ENCODE peak calls at places on chromosomes 2 and 18, in five cellular contexts. One of them, this sample, is unnamed.

GRCh38 chr2:27258051-27258450 is 4.8 kb downstream of the SLC30A3 start:
- DNase-seq in fibroblast of pulmonary artery: no peak
- DNase-seq in kidney epithelial cell: no peak
- DNase-seq in progenitor cell of endocrine pancreas: no peak
- DNase-seq in H9: no peak
- DNase-seq in this sample: no peak

GRCh38 chr18:493974-494601 is 6.4 kb downstream of the COLEC12 start:
- DNase-seq in kidney epithelial cell: no peak
- DNase-seq in H9: no peak
- DNase-seq in fibroblast of pulmonary artery: no peak
- DNase-seq in progenitor cell of endocrine pancreas: no peak
- DNase-seq in this sample: no peak

GRCh38 chr2:37583867-37584266 is 87.6 kb downstream of the CDC42EP3 start:
- DNase-seq in fibroblast of pulmonary artery: peak
- DNase-seq in H9: no peak
- DNase-seq in kidney epithelial cell: no peak
- DNase-seq in progenitor cell of endocrine pancreas: no peak
- DNase-seq in this sample: no peak

GRCh38 chr2:1675633-1676032 is 68.7 kb downstream of the PXDN start:
- DNase-seq in H9: no peak
- DNase-seq in fibroblast of pulmonary artery: peak
- DNase-seq in progenitor cell of endocrine pancreas: no peak
- DNase-seq in kidney epithelial cell: no peak
- DNase-seq in this sample: peak

GRCh38 chr2:240839152-240840143 is 19.4 kb upstream of the KIF1A start:
- DNase-seq in H9: no peak
- DNase-seq in progenitor cell of endocrine pancreas: no peak
- DNase-seq in kidney epithelial cell: no peak
- DNase-seq in fibroblast of pulmonary artery: no peak
- DNase-seq in this sample: no peak

GRCh38 chr2:240912878-240913809 is 7.0 kb downstream of the CROCC2 start:
- DNase-seq in progenitor cell of endocrine pancreas: no peak
- DNase-seq in kidney epithelial cell: no peak
- DNase-seq in H9: no peak
- DNase-seq in fibroblast of pulmonary artery: peak
- DNase-seq in this sample: no peak

GRCh38 chr2:150122871-150123588 is 364.4 kb downstream of the RND3 start:
- DNase-seq in H9: no peak
- DNase-seq in progenitor cell of endocrine pancreas: no peak
- DNase-seq in fibroblast of pulmonary artery: no peak
- DNase-seq in kidney epithelial cell: no peak
- DNase-seq in this sample: no peak

GRCh38 chr2:168316073-168316440 is 68.7 kb upstream of the STK39 start:
- DNase-seq in H9: no peak
- DNase-seq in kidney epithelial cell: no peak
- DNase-seq in fibroblast of pulmonary artery: peak
- DNase-seq in progenitor cell of endocrine pancreas: no peak
- DNase-seq in this sample: no peak

GRCh38 chr2:157940024-157940423 is 63.9 kb upstream of the ACVR1 start:
- DNase-seq in progenitor cell of endocrine pancreas: no peak
- DNase-seq in kidney epithelial cell: no peak
- DNase-seq in H9: no peak
- DNase-seq in fibroblast of pulmonary artery: no peak
- DNase-seq in this sample: no peak

GRCh38 chr2:18976112-18976961 is 382.1 kb downstream of the OSR1 start:
- DNase-seq in fibroblast of pulmonary artery: peak
- DNase-seq in progenitor cell of endocrine pancreas: no peak
- DNase-seq in H9: no peak
- DNase-seq in kidney epithelial cell: no peak
- DNase-seq in this sample: no peak

GRCh38 chr2:109297566-109298205 is 168.7 kb downstream of the SH3RF3 start:
- DNase-seq in progenitor cell of endocrine pancreas: no peak
- DNase-seq in fibroblast of pulmonary artery: no peak
- DNase-seq in H9: no peak
- DNase-seq in kidney epithelial cell: no peak
- DNase-seq in this sample: no peak

GRCh38 chr2:20094142-20094792 is 42.8 kb upstream of the LAPTM4A start:
- DNase-seq in H9: no peak
- DNase-seq in fibroblast of pulmonary artery: no peak
- DNase-seq in progenitor cell of endocrine pancreas: no peak
- DNase-seq in kidney epithelial cell: no peak
- DNase-seq in this sample: no peak

GRCh38 chr2:100290718-100291151 is 31.6 kb downstream of the LONRF2 start:
- DNase-seq in fibroblast of pulmonary artery: no peak
- DNase-seq in progenitor cell of endocrine pancreas: no peak
- DNase-seq in kidney epithelial cell: no peak
- DNase-seq in H9: no peak
- DNase-seq in this sample: no peak

GRCh38 chr2:234973008-234973407 is 21.2 kb downstream of the SH3BP4 start:
- DNase-seq in progenitor cell of endocrine pancreas: no peak
- DNase-seq in kidney epithelial cell: no peak
- DNase-seq in H9: no peak
- DNase-seq in fibroblast of pulmonary artery: no peak
- DNase-seq in this sample: no peak

GRCh38 chr2:132670104-132670960 is at the start of gene LYPD1:
- DNase-seq in kidney epithelial cell: no peak
- DNase-seq in H9: peak
- DNase-seq in fibroblast of pulmonary artery: no peak
- DNase-seq in progenitor cell of endocrine pancreas: peak
- DNase-seq in this sample: peak

GRCh38 chr2:48088994-48089393 is 182.7 kb upstream of the FBXO11 start:
- DNase-seq in kidney epithelial cell: no peak
- DNase-seq in progenitor cell of endocrine pancreas: no peak
- DNase-seq in H9: no peak
- DNase-seq in fibroblast of pulmonary artery: no peak
- DNase-seq in this sample: no peak

GRCh38 chr2:62297642-62298010 is 101.7 kb downstream of the B3GNT2 start:
- DNase-seq in progenitor cell of endocrine pancreas: no peak
- DNase-seq in H9: peak
- DNase-seq in kidney epithelial cell: no peak
- DNase-seq in fibroblast of pulmonary artery: peak
- DNase-seq in this sample: no peak
- TF ChIP-seq CTCF in progenitor cell of endocrine pancreas: peak
- TF ChIP-seq CTCF in H9: peak
- TF ChIP-seq CTCF in kidney epithelial cell: peak
- TF ChIP-seq CTCF in fibroblast of pulmonary artery: peak
- TF ChIP-seq CTCF in this sample: peak

DNA sequence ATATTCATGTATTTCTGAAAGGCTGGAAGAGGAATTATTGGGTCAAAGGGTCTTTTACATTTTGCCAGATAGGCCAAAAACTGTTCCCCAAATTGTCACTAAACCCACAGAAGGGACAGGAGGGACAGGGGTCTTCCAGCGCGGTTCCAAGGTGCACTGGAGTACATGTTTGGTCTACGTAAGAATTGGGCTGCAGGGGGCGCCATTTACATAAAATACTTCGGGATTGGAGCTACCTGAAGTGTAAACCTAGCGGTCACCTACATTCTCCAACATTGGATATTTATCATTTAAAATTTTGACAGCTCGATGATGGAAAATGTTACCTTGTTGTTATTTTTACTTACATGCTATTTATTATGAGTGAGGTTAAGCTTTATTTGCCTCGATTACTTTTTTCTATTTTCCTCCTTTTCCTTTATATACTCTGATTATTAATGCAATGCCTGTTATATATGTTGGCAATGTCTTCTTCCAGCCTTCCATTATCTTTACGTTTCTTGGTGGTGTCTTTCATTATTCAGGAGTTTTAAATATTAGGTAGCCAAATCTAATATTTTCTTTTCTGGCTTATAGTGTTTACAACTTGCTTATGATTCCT is 43.0 kb upstream of the RAB6C start:
- DNase-seq in progenitor cell of endocrine pancreas: peak
- DNase-seq in H9: peak
- DNase-seq in kidney epithelial cell: no peak
- DNase-seq in fibroblast of pulmonary artery: no peak
- DNase-seq in this sample: no peak
- TF ChIP-seq CTCF in progenitor cell of endocrine pancreas: peak
- TF ChIP-seq CTCF in H9: peak
- TF ChIP-seq CTCF in kidney epithelial cell: no peak
- TF ChIP-seq CTCF in fibroblast of pulmonary artery: no peak
- TF ChIP-seq CTCF in this sample: no peak

DNA sequence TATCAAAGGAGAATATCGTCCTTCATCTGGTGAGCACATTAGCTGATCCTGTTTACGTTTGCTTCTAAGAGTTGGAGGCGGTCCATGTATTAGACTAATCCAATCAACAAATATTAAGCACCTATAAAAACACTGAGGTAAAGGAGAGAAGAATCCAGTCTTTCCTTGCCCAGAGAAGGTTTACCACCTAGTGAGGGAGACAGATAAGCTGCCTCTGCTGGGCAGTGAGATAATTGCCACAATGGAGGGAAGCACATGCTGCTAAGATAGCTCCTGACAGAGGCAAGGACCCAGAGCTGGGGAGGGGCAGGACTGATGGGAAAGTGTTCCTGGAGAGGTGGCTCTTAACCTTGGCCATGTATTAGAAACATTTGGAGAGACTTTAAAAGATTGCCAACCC is 36.7 kb upstream of the ST8SIA5 start:
- DNase-seq in kidney epithelial cell: no peak
- DNase-seq in progenitor cell of endocrine pancreas: no peak
- DNase-seq in H9: peak
- DNase-seq in fibroblast of pulmonary artery: no peak
- DNase-seq in this sample: no peak
- TF ChIP-seq CTCF in kidney epithelial cell: no peak
- TF ChIP-seq CTCF in progenitor cell of endocrine pancreas: peak
- TF ChIP-seq CTCF in H9: peak
- TF ChIP-seq CTCF in fibroblast of pulmonary artery: peak
- TF ChIP-seq CTCF in this sample: no peak

DNA sequence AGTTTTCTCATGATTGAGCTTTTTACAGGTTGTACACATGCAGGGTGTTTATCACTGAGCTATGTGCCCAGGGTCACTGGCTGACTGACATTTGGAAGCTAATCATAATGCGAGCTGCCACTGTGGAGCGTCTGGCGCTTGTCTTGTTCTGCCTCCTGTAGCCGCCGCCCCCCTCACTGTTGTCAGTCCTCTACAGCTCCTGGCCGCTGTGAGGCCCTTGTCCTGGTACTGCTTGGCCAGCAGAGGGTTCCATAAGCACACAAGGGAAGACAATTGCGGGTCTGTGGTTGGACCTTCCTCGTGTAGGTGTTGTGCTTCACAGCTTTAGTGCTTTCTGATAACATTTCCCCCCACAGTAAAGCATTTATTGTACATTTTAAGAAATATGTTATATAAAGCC is 105.6 kb upstream of the LDLRAD4 start:
- DNase-seq in progenitor cell of endocrine pancreas: peak
- DNase-seq in kidney epithelial cell: peak
- DNase-seq in H9: peak
- DNase-seq in fibroblast of pulmonary artery: peak
- DNase-seq in this sample: no peak
- TF ChIP-seq CTCF in progenitor cell of endocrine pancreas: peak
- TF ChIP-seq CTCF in kidney epithelial cell: peak
- TF ChIP-seq CTCF in H9: peak
- TF ChIP-seq CTCF in fibroblast of pulmonary artery: peak
- TF ChIP-seq CTCF in this sample: peak

DNA sequence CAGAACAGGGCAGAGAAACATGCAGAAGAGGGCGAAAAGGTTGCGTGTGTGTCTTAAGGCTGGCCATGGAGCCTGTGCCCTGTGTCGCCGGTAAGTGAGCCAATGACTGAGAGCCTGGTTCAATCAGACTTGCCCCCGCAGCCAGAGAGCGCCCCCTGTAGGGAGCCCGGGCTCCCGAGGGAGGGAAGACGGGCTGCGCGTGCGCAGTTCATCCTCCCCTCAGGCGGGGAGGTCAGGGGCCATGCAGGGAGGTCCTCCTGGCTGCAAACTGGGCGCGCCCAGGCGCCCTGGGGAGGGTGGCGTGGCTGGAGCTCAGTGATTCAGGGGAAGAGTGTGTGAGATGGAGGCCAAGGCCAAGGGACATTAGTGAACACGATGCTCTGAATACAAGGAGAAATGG is 276.6 kb downstream of the PHLPP1 start:
- DNase-seq in kidney epithelial cell: no peak
- DNase-seq in progenitor cell of endocrine pancreas: no peak
- DNase-seq in fibroblast of pulmonary artery: no peak
- DNase-seq in H9: no peak
- DNase-seq in this sample: no peak
- TF ChIP-seq CTCF in kidney epithelial cell: no peak
- TF ChIP-seq CTCF in progenitor cell of endocrine pancreas: no peak
- TF ChIP-seq CTCF in fibroblast of pulmonary artery: no peak
- TF ChIP-seq CTCF in H9: peak
- TF ChIP-seq CTCF in this sample: no peak

GRCh38 chr18:8706981-8707940 is 1.9 kb downstream of the MTCL1 start:
- DNase-seq in kidney epithelial cell: no peak
- DNase-seq in H9: peak
- DNase-seq in progenitor cell of endocrine pancreas: peak
- DNase-seq in fibroblast of pulmonary artery: peak
- DNase-seq in this sample: peak
- TF ChIP-seq CTCF in kidney epithelial cell: peak
- TF ChIP-seq CTCF in H9: peak
- TF ChIP-seq CTCF in progenitor cell of endocrine pancreas: peak
- TF ChIP-seq CTCF in fibroblast of pulmonary artery: no peak
- TF ChIP-seq CTCF in this sample: peak

GRCh38 chr18:63186520-63186919 is 133.0 kb downstream of the BCL2 start:
- DNase-seq in kidney epithelial cell: no peak
- DNase-seq in progenitor cell of endocrine pancreas: no peak
- DNase-seq in H9: no peak
- DNase-seq in fibroblast of pulmonary artery: no peak
- DNase-seq in this sample: no peak
- TF ChIP-seq CTCF in kidney epithelial cell: no peak
- TF ChIP-seq CTCF in progenitor cell of endocrine pancreas: no peak
- TF ChIP-seq CTCF in H9: no peak
- TF ChIP-seq CTCF in fibroblast of pulmonary artery: no peak
- TF ChIP-seq CTCF in this sample: no peak

This sample was measured in lower lobe of right lung.